ENCODE peak calls at places on chromosomes 6 and 20, in nine cellular contexts. M is HCT116, X is GM23248, E is neural progenitor cell, D is PC-3, K is OCI-LY7, V is GM23338, F is hepatocyte, S is SK-N-SH. Z is an unnamed sample.
A peak's percentile ranks its signal among the peaks of the same experiment; 100 is the strongest.

GRCh38 chr6:163583558-163583957 is 169.0 kb downstream of the QKI start:
- DNase-seq in M (no peak), X (no peak), E (no peak), D (no peak), K (no peak), V (peak; percentile 36), F (no peak), S (no peak), Z (no peak)

GRCh38 chr6:124917769-124918168 is 44.5 kb upstream of the RNF217 start:
- DNase-seq in M (no peak), X (peak; percentile 3), E (no peak), D (no peak), K (no peak), V (no peak), F (no peak), S (no peak), Z (no peak)

GRCh38 chr20:56871691-56872090 is 242.6 kb downstream of the TFAP2C start:
- DNase-seq in M (no peak), X (no peak), E (no peak), D (no peak), K (no peak), V (no peak), F (no peak), S (no peak), Z (no peak)

GRCh38 chr6:9308284-9308683 is 872.9 kb upstream of the SLC35B3 start:
- DNase-seq in M (no peak), X (peak; percentile 3), E (no peak), D (no peak), K (no peak), V (no peak), F (no peak), S (no peak), Z (no peak)

GRCh38 chr6:169225887-169226286 is 27.8 kb downstream of the THBS2 start:
- DNase-seq in M (no peak), X (no peak), E (no peak), D (no peak), K (no peak), V (no peak), F (no peak), S (no peak), Z (no peak)

GRCh38 chr6:151067684-151068596 is 171.8 kb upstream of the AKAP12 start:
- DNase-seq in M (peak; percentile 98), X (peak; percentile 95), E (no peak), D (peak; percentile 97), K (no peak), V (no peak), F (no peak), S (no peak), Z (no peak)

GRCh38 chr20:15863735-15864134 is 709.5 kb downstream of the KIF16B start:
- DNase-seq in M (no peak), X (no peak), E (no peak), D (no peak), K (no peak), V (no peak), F (no peak), S (no peak), Z (no peak)

GRCh38 chr6:19327246-19327645 is 509.9 kb upstream of the ID4 start:
- DNase-seq in M (no peak), X (peak; percentile 54), E (no peak), D (peak; percentile 23), K (no peak), V (no peak), F (no peak), S (no peak), Z (no peak)

GRCh38 chr20:47057661-47058060 is 163.0 kb downstream of the EYA2 start:
- DNase-seq in M (no peak), X (no peak), E (no peak), D (no peak), K (no peak), V (no peak), F (no peak), S (no peak), Z (no peak)

DNA sequence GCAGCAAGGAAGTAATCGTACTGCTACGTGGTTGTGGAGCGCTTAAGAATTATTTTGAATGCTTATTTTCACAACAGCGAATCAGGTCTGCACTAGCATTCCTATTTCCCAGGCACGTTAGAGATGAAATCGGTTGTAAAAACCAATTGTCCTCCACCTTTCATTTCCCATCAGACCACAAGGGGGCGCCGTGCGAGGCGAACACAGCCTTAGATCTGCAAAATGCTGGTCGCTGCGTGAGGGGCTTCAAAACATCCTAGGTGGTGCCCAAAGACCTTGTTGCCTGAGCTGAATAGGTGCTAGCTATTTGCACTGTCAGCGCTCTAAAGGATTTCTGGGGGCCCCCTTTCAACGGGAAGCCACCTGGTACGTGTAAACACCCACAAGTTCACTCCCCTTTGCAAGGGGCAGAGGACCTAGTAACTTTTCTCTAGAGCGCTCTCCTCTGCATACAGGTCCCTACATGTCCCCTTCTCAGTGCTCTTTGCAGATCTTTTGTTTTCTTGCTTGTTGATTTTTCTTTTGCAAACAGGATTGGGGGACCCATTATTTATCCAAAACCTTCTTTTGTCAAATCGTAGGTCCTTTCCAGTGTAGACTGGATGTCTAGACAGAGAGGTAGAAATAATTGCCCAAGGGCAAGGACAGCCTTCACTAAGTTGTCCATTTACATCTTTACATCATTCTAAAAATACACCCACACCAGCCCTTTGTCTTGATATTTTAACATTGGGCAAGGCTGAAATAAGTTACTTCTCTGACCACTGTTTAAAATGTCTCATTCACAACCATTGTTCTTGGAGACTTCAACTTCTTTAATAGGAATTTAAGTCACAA is 59.7 kb downstream of the NEDD9 start:
- DNase-seq in M (peak; percentile 23), X (peak; percentile 50), E (peak; percentile 82), D (peak; percentile 71), K (peak; percentile 66), V (peak; percentile 88), F (peak; percentile 63), S (peak; percentile 63), Z (peak; percentile 36)
- TF ChIP-seq EZH2phosphoT487 in M (no peak), X (no peak), E (no peak), D (no peak), K (no peak), V (no peak), F (no peak), S (no peak), Z (no peak)

GRCh38 chr6:143772110-143772509 is 71.0 kb upstream of the LTV1 start:
- DNase-seq in M (no peak), X (peak; percentile 54), E (no peak), D (no peak), K (no peak), V (no peak), F (no peak), S (no peak), Z (no peak)
- TF ChIP-seq EZH2phosphoT487 in M (no peak), X (no peak), E (no peak), D (no peak), K (no peak), V (no peak), F (no peak), S (no peak), Z (no peak)

DNA sequence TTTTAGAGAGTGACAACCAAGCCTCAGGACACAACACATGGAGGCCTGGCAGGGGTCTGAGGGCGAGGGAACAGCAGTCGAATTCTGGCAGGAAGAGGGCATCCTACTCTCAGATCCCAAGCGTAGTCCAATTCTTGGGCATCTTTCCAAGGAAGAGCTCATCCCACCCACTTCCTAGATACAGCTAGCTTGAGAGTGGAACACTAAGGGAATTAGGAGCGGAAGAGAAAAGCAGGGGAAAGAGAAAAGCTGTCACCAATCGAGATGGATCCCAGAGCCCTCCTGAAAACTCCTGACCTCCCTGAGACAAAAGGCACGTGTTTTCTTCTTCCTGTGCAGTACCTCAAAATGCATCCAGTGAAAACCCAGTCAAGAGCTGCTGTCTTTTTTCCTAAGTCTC is 67.1 kb downstream of the GFOD1 start:
- DNase-seq in M (no peak), X (no peak), E (no peak), D (no peak), K (no peak), V (no peak), F (no peak), S (peak; percentile 30), Z (no peak)
- TF ChIP-seq EZH2phosphoT487 in M (no peak), X (no peak), E (no peak), D (no peak), K (no peak), V (no peak), F (no peak), S (no peak), Z (no peak)

DNA sequence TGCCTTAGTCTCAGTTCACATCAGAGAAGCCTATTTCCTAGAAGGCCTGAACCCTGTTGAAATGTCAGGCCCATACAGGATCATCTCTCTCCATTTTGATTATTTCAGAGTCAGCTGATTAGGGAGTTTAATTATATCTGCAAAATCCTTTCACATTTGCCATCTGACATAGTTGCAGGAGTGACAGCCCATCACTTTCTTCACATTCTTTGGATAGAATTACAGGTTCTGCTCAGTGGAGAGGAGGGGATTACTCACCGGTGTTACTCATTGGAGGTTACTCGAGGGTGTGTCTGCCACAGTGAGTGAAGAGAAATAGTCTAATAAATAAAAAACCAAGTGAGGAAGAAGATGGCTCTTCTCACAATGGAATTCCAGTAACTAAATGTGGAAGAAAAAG is 216.8 kb downstream of the TMEM242 start:
- DNase-seq in M (peak; percentile 29), X (peak; percentile 84), E (no peak), D (peak; percentile 80), K (no peak), V (no peak), F (no peak), S (no peak), Z (no peak)
- TF ChIP-seq EZH2phosphoT487 in M (no peak), X (no peak), E (no peak), D (no peak), K (no peak), V (no peak), F (no peak), S (no peak), Z (no peak)

DNA sequence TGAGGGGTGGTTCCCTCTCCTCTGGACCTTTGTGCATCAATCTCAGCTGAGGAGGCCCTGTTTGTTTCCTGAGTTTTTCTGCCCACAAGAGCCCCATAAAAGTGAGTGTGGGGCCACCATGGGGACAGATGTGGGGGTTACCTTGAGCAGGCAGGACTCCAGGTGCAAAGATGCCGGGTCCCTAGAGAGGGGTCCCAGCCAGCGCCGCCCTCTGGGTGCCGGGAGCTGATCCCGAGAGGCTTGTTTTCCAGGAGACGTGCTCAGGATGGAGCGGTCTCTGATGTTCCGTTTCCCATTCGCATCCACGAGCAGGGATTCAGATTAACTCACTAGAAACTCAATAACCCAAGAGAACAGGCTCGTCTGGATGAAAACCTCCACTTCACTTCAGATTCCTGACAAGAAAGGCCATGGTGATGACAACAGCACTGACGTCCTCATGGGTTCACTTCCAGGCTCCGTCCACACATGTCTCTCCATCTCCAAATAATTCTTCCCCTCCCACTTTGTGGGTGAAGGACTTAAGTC is 21.9 kb downstream of the MYT1 start:
- DNase-seq in M (no peak), X (no peak), E (no peak), D (no peak), K (no peak), V (no peak), F (no peak), S (no peak), Z (no peak)
- TF ChIP-seq EZH2phosphoT487 in M (no peak), X (no peak), E (no peak), D (no peak), K (no peak), V (no peak), F (no peak), S (no peak), Z (no peak)